ENCODE peak calls at places on chromosomes 16 and 17, in ten cellular contexts. W, V, F, H, O, Y, I, L, T and J are unnamed samples.

GRCh38 chr16:88380619-88381018 is 2.1 kb upstream of the ZNF469 start:
- DNase-seq in H (no peak), V (no peak), O (no peak), F (no peak), Y (no peak), T (no peak), I (no peak), L (no peak), W (no peak), J (no peak)

GRCh38 chr16:6562985-6563384 is 769.7 kb upstream of the RBFOX1 start:
- DNase-seq in V (no peak), Y (no peak), I (no peak), F (no peak), T (no peak), O (no peak), H (no peak), L (no peak), W (no peak), J (no peak)

GRCh38 chr17:73901661-73902415 is 257.6 kb upstream of the SDK2 start:
- DNase-seq in T (no peak), O (peak), H (no peak), L (no peak), F (no peak), I (no peak), W (no peak), V (no peak), Y (no peak), J (peak)

GRCh38 chr16:66927012-66927436 is 1.7 kb upstream of the RRAD start:
- DNase-seq in Y (no peak), L (peak), H (peak), V (no peak), O (no peak), W (no peak), I (no peak), T (no peak), F (peak), J (no peak)

GRCh38 chr17:48100160-48100559 is 1.1 kb downstream of the CBX1 start:
- DNase-seq in O (no peak), W (no peak), Y (no peak), I (no peak), T (no peak), H (peak), L (peak), V (no peak), F (peak), J (no peak)

GRCh38 chr17:72022328-72022727 is 98.5 kb upstream of the SOX9 start:
- DNase-seq in Y (no peak), F (no peak), W (no peak), O (no peak), H (no peak), I (no peak), T (no peak), L (no peak), V (no peak), J (no peak)

GRCh38 chr16:380837-381787 is 666 bp downstream of the PGAP6 start:
- DNase-seq in L (no peak), H (no peak), W (no peak), O (no peak), T (no peak), F (no peak), V (no peak), Y (no peak), I (no peak), J (no peak)

GRCh38 chr16:9160551-9160911 is 69.1 kb downstream of the HAPSTR1 start:
- DNase-seq in V (no peak), H (no peak), T (no peak), W (no peak), F (no peak), I (no peak), O (no peak), L (no peak), Y (no peak), J (no peak)

GRCh38 chr16:81515281-81515680 is 70.7 kb downstream of the CMIP start:
- DNase-seq in H (no peak), V (no peak), L (no peak), I (no peak), F (no peak), Y (no peak), W (no peak), T (no peak), O (no peak), J (no peak)

GRCh38 chr17:42111901-42112551 is 488 bp downstream of the DHX58 start:
- DNase-seq in H (no peak), Y (no peak), I (no peak), F (no peak), L (peak), T (peak), V (no peak), O (no peak), W (no peak), J (no peak)

GRCh38 chr17:51687887-51688286 is 427.5 kb downstream of the UTP18 start:
- DNase-seq in W (no peak), F (no peak), T (no peak), H (no peak), Y (no peak), O (no peak), L (no peak), V (no peak), I (no peak), J (peak)

GRCh38 chr17:41421116-41421515 is 3.3 kb downstream of the KRT37 start:
- DNase-seq in V (no peak), T (no peak), H (peak), W (no peak), L (peak), F (no peak), Y (no peak), I (no peak), O (no peak), J (no peak)

GRCh38 chr16:58866935-58867334 is 132.8 kb upstream of the GOT2 start:
- DNase-seq in Y (no peak), F (no peak), L (no peak), W (no peak), V (no peak), H (no peak), O (no peak), I (no peak), T (no peak), J (no peak)

GRCh38 chr16:20928774-20929411 is 28.3 kb downstream of the LYRM1 start:
- DNase-seq in O (no peak), V (no peak), H (no peak), W (no peak), I (no peak), T (no peak), Y (no peak), F (no peak), L (no peak), J (no peak)

GRCh38 chr17:68198931-68199836 is 48.7 kb upstream of the AMZ2 start:
- DNase-seq in L (no peak), O (no peak), V (no peak), H (no peak), F (no peak), I (no peak), W (no peak), Y (peak), T (no peak), J (no peak)